ENCODE peak calls at places on chromosomes 2 and 18, in eight cellular contexts. N is endodermal cell, V is stomach, D is fibroblast of mammary gland, X is fibroblast of pulmonary artery, F is ascending aorta, Y is mucosa of descending colon, R is foreskin fibroblast. A is an unnamed sample.

GRCh38 chr2:11680901-11681721 is 11.1 kb upstream of the NTSR2 start:
- DNase-seq in N (peak; percentile 46), V (peak; percentile 9), D (no peak), X (no peak), F (no peak), Y (no peak), R (no peak), A (no peak)

GRCh38 chr2:150554046-150554445 is 66.6 kb upstream of the RND3 start:
- DNase-seq in N (no peak), V (no peak), D (no peak), X (no peak), F (no peak), Y (no peak), R (no peak), A (no peak)

GRCh38 chr18:37019157-37019571 is 190.2 kb downstream of the KIAA1328 start:
- DNase-seq in N (peak; percentile 52), V (no peak), D (peak; percentile 8), X (peak; percentile 26), F (no peak), Y (no peak), R (peak; percentile 1), A (no peak)

GRCh38 chr2:222057249-222058073 is 241.3 kb downstream of the PAX3 start:
- DNase-seq in N (no peak), V (no peak), D (peak; percentile 15), X (peak; percentile 16), F (no peak), Y (no peak), R (no peak), A (no peak)

GRCh38 chr2:205482399-205483065 is 199.8 kb upstream of the NRP2 start:
- DNase-seq in N (peak; percentile 52), V (no peak), D (no peak), X (peak; percentile 31), F (no peak), Y (no peak), R (no peak), A (no peak)

GRCh38 chr18:68604256-68604655 is 110.7 kb downstream of the TMX3 start:
- DNase-seq in N (no peak), V (no peak), D (peak; percentile 46), X (peak; percentile 29), F (no peak), Y (no peak), R (peak; percentile 21), A (peak; percentile 5)

GRCh38 chr2:24920813-24921441 is 890 bp upstream of the ADCY3 start:
- DNase-seq in N (peak; percentile 76), V (no peak), D (no peak), X (no peak), F (no peak), Y (no peak), R (no peak), A (no peak)

GRCh38 chr2:11784747-11785610 is 38.5 kb downstream of the LPIN1 start:
- DNase-seq in N (peak; percentile 92), V (peak; percentile 47), D (peak; percentile 27), X (peak; percentile 46), F (no peak), Y (no peak), R (peak; percentile 32), A (peak; percentile 23)

GRCh38 chr2:239609583-239610310 is 208.9 kb upstream of the HDAC4 start:
- DNase-seq in N (peak; percentile 39), V (no peak), D (no peak), X (no peak), F (peak; percentile 59), Y (peak; percentile 38), R (no peak), A (no peak)

GRCh38 chr2:31384351-31384750 is 30.2 kb downstream of the XDH start:
- DNase-seq in N (no peak), V (no peak), D (peak; percentile 95), X (peak; percentile 83), F (no peak), Y (no peak), R (peak; percentile 92), A (peak; percentile 71)

DNA sequence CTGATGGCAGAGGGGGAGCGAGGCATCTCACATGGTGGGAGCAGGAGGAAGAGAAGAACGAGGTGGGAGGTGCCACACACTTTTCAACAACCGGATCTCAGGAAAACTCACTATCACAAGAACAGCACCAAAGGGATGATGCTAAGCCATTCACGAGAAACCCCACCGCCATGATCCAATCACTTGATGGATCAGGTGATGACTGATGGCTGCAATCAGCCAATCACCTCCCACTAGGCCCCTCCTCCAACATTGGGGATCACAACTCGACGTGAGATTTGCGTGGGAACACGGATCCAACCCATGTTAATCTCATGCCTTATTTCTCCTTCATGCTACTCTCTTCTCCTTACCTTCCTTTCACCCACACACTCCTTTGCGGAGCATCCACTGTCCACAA is 143.6 kb downstream of the ANTXR1 start:
- DNase-seq in N (no peak), V (no peak), D (no peak), X (no peak), F (no peak), Y (no peak), R (no peak), A (no peak)
- TF ChIP-seq CTCF in N (no peak), V (no peak), D (no peak), X (no peak), F (no peak), Y (no peak), R (no peak), A (no peak)

GRCh38 chr2:237675326-237675725 is 47.9 kb downstream of the LRRFIP1 start:
- DNase-seq in N (no peak), V (no peak), D (no peak), X (no peak), F (no peak), Y (no peak), R (no peak), A (no peak)

GRCh38 chr2:237674731-237675276 is 47.4 kb downstream of the LRRFIP1 start:
- DNase-seq in N (peak; percentile 89), V (peak; percentile 84), D (peak; percentile 69), X (peak; percentile 93), F (peak; percentile 95), Y (peak; percentile 92), R (peak; percentile 73), A (no peak)

GRCh38 chr2:237671466-237672173 is 44.2 kb downstream of the LRRFIP1 start:
- DNase-seq in N (no peak), V (no peak), D (no peak), X (no peak), F (no peak), Y (no peak), R (no peak), A (no peak)

GRCh38 chr2:237672731-237673129 is 45.3 kb downstream of the LRRFIP1 start:
- DNase-seq in N (no peak), V (no peak), D (no peak), X (no peak), F (no peak), Y (no peak), R (no peak), A (no peak)

DNA sequence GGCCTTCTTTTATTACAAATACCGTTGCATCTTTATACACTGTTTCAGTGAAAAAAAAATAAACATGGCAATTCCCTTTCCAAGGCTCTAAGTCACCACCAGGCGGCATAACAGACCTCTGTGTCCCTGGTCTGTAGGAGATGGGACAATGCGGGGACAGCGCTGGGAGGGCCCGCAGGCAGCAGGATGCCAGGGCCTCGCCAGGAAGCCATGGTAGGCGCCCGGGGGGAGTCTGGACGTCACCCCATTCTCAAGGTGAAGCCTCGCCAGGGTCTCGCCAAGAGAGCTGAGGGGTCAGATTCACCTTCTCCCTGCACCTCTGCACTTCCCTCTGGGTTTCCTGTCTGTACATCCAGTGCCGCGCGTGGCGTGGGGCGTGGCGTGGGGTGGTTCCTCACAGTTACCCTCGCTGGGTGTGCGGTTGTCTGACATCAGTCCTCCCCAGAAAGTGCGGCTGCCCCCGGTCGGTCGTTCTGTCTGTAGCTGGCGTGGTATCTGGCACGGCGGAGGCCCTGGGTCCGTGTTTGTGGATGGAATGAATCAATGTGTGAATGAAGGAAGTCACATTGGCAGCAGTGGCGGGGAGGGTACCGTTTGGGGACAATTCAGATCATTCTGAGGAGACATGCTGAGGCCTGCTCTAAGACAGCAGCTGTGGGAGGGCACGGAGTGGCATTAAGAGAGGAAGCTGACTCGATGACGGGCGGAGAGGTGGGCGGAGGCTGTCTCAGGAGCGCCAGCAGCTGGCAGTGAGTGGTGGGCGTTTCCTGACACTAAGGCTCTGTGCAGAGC is 45.9 kb downstream of the LRRFIP1 start:
- DNase-seq in N (peak; percentile 81), V (peak; percentile 68), D (no peak), X (peak; percentile 56), F (peak; percentile 83), Y (peak; percentile 89), R (no peak), A (no peak)
- TF ChIP-seq CTCF in N (peak; percentile 84), V (peak; percentile 84), D (peak; percentile 30), X (peak; percentile 46), F (peak; percentile 33), Y (peak; percentile 30), R (peak; percentile 36), A (peak; percentile 58)

GRCh38 chr2:219783551-219783950 is 156.1 kb downstream of the SLC4A3 start:
- DNase-seq in N (no peak), V (no peak), D (peak; percentile 20), X (no peak), F (no peak), Y (no peak), R (no peak), A (no peak)

GRCh38 chr2:219777388-219777787 is 150.0 kb downstream of the SLC4A3 start:
- DNase-seq in N (no peak), V (no peak), D (no peak), X (no peak), F (no peak), Y (no peak), R (no peak), A (no peak)

GRCh38 chr2:219778189-219778588 is 150.8 kb downstream of the SLC4A3 start:
- DNase-seq in N (no peak), V (no peak), D (no peak), X (no peak), F (no peak), Y (no peak), R (no peak), A (no peak)

GRCh38 chr2:219784178-219784577 is 156.7 kb downstream of the SLC4A3 start:
- DNase-seq in N (no peak), V (no peak), D (no peak), X (no peak), F (no peak), Y (no peak), R (no peak), A (no peak)

DNA sequence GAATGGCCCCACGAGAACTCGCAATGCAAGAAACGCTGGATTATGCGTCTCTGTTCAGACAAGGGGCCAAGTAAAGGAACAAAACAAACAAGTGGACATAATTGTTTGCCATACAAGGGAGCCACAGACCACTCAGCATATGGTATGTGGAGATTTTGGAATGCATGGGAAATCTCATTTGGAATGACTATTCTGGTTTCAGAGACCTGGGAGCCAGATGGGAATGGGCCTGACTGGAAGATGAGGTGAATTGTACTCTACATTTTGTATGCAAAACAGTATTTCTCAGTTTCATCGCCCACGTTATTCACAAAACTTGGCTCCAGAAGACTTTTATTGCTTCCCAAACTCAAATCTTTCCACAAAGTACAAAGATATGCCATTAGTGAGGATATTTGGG is 155.6 kb downstream of the SLC4A3 start:
- DNase-seq in N (no peak), V (no peak), D (no peak), X (no peak), F (no peak), Y (no peak), R (no peak), A (no peak)
- TF ChIP-seq CTCF in N (no peak), V (no peak), D (no peak), X (no peak), F (no peak), Y (no peak), R (no peak), A (no peak)

DNA sequence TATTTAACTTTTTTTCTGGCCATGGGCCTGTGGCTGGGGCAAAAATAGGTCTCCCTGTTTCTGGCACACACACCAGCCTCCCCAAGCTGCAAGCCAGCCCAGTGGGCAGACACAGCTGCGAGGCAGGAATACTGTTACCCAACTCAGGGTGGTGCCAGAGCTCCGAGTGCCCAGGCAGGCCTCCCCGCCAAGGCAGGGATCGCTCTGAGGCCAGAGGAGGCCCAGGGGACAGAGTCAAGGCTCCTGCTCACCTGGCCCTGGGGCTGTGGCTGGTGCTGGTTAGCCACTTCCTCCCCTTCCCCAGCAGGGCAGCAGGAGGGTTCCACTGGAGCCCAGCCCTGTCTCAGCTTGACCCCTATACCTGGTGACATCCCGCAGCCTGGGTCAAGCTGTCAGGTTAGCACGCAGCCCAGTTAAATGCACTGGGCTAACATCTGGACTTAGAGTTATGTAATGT is 67.1 kb upstream of the EPAS1 start:
- DNase-seq in N (peak; percentile 80), V (no peak), D (no peak), X (no peak), F (peak; percentile 74), Y (no peak), R (no peak), A (no peak)
- TF ChIP-seq CTCF in N (peak; percentile 41), V (no peak), D (no peak), X (no peak), F (no peak), Y (no peak), R (no peak), A (no peak)

A was measured in AG09319.